ENCODE peak calls at places on chromosomes 3 and 15, in eight cellular contexts. L is right atrium auricular region, O is astrocyte of the spinal cord, Z is A673, S is astrocyte of the cerebellum, C is epithelial cell of esophagus, E is cardiac muscle cell, N is brain microvascular endothelial cell. F is an unnamed sample.

GRCh38 chr3:53114412-53115074 is 15.7 kb downstream of the RFT1 start:
- DNase-seq in L (no peak), O (no peak), Z (no peak), S (no peak), C (peak; percentile 76), E (no peak), N (no peak), F (peak; percentile 48)

GRCh38 chr15:33506781-33507180 is 196.0 kb downstream of the RYR3 start:
- DNase-seq in L (no peak), O (no peak), Z (no peak), S (no peak), C (peak; percentile 11), E (no peak), N (peak; percentile 2), F (peak; percentile 0)

GRCh38 chr3:5188419-5189405 is 1.2 kb downstream of the EDEM1 start:
- DNase-seq in L (no peak), O (peak; percentile 33), Z (peak; percentile 63), S (no peak), C (peak; percentile 59), E (peak; percentile 49), N (no peak), F (peak; percentile 45)

GRCh38 chr15:91224750-91225380 is 124.8 kb downstream of the SV2B start:
- DNase-seq in L (no peak), O (peak; percentile 15), Z (peak; percentile 68), S (no peak), C (peak; percentile 46), E (peak; percentile 51), N (peak; percentile 16), F (peak; percentile 4)

GRCh38 chr3:186057594-186057993 is 51.3 kb downstream of the ETV5 start:
- DNase-seq in L (no peak), O (peak; percentile 87), Z (peak; percentile 38), S (peak; percentile 49), C (peak; percentile 85), E (peak; percentile 81), N (peak; percentile 62), F (peak; percentile 80)

GRCh38 chr3:182671942-182672341 is 121.4 kb upstream of the ATP11B start:
- DNase-seq in L (no peak), O (no peak), Z (no peak), S (no peak), C (peak; percentile 11), E (peak; percentile 46), N (peak; percentile 33), F (no peak)

GRCh38 chr3:155416500-155417118 is 123.1 kb upstream of the STRIT1 start:
- DNase-seq in L (no peak), O (no peak), Z (no peak), S (no peak), C (peak; percentile 90), E (no peak), N (peak; percentile 46), F (peak; percentile 64)

GRCh38 chr15:53693729-53694533 is 65.5 kb downstream of the WDR72 start:
- DNase-seq in L (no peak), O (peak; percentile 3), Z (no peak), S (peak; percentile 59), C (peak; percentile 30), E (no peak), N (no peak), F (no peak)

GRCh38 chr3:62068337-62068736 is 305.0 kb downstream of the FEZF2 start:
- DNase-seq in L (no peak), O (no peak), Z (no peak), S (no peak), C (no peak), E (no peak), N (no peak), F (no peak)

GRCh38 chr3:190780524-190780923 is 82.0 kb downstream of the GMNC start:
- DNase-seq in L (no peak), O (no peak), Z (no peak), S (no peak), C (peak; percentile 16), E (no peak), N (no peak), F (no peak)

GRCh38 chr3:33664195-33664594 is 53.9 kb downstream of the CLASP2 start:
- DNase-seq in L (no peak), O (peak; percentile 85), Z (no peak), S (peak; percentile 58), C (peak; percentile 73), E (peak; percentile 75), N (peak; percentile 30), F (peak; percentile 90)

GRCh38 chr3:72440491-72440890 is 407.8 kb downstream of the SHQ1 start:
- DNase-seq in L (no peak), O (no peak), Z (no peak), S (no peak), C (no peak), E (no peak), N (no peak), F (no peak)

GRCh38 chr3:163056874-163057497 is 1560.4 kb downstream of the OTOL1 start:
- DNase-seq in L (no peak), O (peak; percentile 53), Z (peak; percentile 88), S (peak; percentile 36), C (peak; percentile 56), E (peak; percentile 60), N (peak; percentile 54), F (no peak)

GRCh38 chr15:90232941-90233700 is 620 bp downstream of the CIB1 start:
- DNase-seq in L (peak; percentile 75), O (peak; percentile 46), Z (no peak), S (no peak), C (peak; percentile 62), E (peak; percentile 42), N (peak; percentile 14), F (peak; percentile 79)

GRCh38 chr3:186002884-186003472 is 65.2 kb upstream of the TRA2B start:
- DNase-seq in L (no peak), O (no peak), Z (peak; percentile 73), S (no peak), C (peak; percentile 48), E (peak; percentile 41), N (no peak), F (peak; percentile 39)

GRCh38 chr3:132554437-132554836 is 42.6 kb upstream of the ACKR4 start:
- DNase-seq in L (no peak), O (peak; percentile 77), Z (no peak), S (peak; percentile 42), C (no peak), E (peak; percentile 39), N (peak; percentile 57), F (peak; percentile 77)

GRCh38 chr3:52014613-52015012 is 18.9 kb upstream of the RPL29 start:
- DNase-seq in L (no peak), O (no peak), Z (peak; percentile 47), S (no peak), C (no peak), E (no peak), N (no peak), F (peak; percentile 39)
- TF ChIP-seq CTCF in L (no peak), O (peak; percentile 44), Z (peak; percentile 40), S (peak; percentile 34), C (peak; percentile 8), E (peak; percentile 18), N (peak; percentile 72), F (peak; percentile 22)

GRCh38 chr3:42698911-42699230 is 3.7 kb downstream of the HHATL start:
- DNase-seq in L (peak; percentile 53), O (no peak), Z (no peak), S (no peak), C (no peak), E (no peak), N (no peak), F (no peak)

GRCh38 chr3:42702066-42702951 is at the start of gene HHATL:
- DNase-seq in L (peak; percentile 59), O (no peak), Z (no peak), S (no peak), C (no peak), E (no peak), N (no peak), F (no peak)

GRCh38 chr3:42699511-42699971 is 3.1 kb downstream of the HHATL start:
- DNase-seq in L (no peak), O (no peak), Z (no peak), S (no peak), C (no peak), E (no peak), N (no peak), F (no peak)

GRCh38 chr3:42701371-42702065 is 1.1 kb downstream of the HHATL start:
- DNase-seq in L (peak; percentile 68), O (no peak), Z (no peak), S (peak; percentile 1), C (peak; percentile 41), E (peak; percentile 49), N (no peak), F (peak; percentile 74)

GRCh38 chr3:42700366-42701288 is 2.0 kb downstream of the HHATL start:
- DNase-seq in L (peak; percentile 46), O (no peak), Z (no peak), S (no peak), C (no peak), E (no peak), N (no peak), F (no peak)
- H3K4me3 ChIP-seq in L (peak overlapping the region; percentile 48), O (no peak overlapping the region), Z (no peak overlapping the region), S (no peak overlapping the region), C (no peak overlapping the region), E (no peak overlapping the region), N (no peak overlapping the region), F (no peak overlapping the region)

GRCh38 chr3:93904568-93904967 is 69.1 kb downstream of the PROS1 start:
- DNase-seq in L (no peak), O (no peak), Z (no peak), S (no peak), C (peak; percentile 41), E (no peak), N (no peak), F (no peak)

GRCh38 chr3:93907132-93907531 is 66.6 kb downstream of the PROS1 start:
- DNase-seq in L (no peak), O (no peak), Z (no peak), S (no peak), C (no peak), E (no peak), N (no peak), F (no peak)

GRCh38 chr3:93910085-93910484 is 63.6 kb downstream of the PROS1 start:
- DNase-seq in L (no peak), O (no peak), Z (no peak), S (no peak), C (no peak), E (peak; percentile 16), N (no peak), F (no peak)

DNA sequence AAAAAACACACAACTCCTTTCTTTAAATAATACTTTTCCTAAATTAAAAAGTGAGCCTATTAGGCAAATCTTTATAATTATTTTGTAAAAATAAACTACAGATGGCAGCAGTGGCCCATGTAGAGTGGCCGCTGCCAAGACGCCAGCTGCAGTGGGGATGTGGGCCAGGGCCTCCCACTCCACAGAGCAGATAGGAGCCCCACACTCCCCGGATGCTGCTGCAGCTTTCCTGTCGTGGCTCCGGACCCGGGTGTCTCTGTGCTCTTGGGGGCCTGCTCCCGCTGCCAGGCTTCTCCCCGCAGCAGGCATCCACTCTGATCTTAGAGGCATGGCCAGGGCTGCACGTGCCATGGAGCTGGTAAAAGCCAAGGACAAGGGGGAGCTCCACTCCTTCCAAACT is 67.5 kb downstream of the PROS1 start:
- DNase-seq in L (no peak), O (no peak), Z (peak; percentile 13), S (no peak), C (no peak), E (peak; percentile 42), N (no peak), F (no peak)
- TF ChIP-seq CTCF in L (no peak), O (no peak), Z (peak; percentile 27), S (no peak), C (no peak), E (peak; percentile 5), N (no peak), F (no peak)

DNA sequence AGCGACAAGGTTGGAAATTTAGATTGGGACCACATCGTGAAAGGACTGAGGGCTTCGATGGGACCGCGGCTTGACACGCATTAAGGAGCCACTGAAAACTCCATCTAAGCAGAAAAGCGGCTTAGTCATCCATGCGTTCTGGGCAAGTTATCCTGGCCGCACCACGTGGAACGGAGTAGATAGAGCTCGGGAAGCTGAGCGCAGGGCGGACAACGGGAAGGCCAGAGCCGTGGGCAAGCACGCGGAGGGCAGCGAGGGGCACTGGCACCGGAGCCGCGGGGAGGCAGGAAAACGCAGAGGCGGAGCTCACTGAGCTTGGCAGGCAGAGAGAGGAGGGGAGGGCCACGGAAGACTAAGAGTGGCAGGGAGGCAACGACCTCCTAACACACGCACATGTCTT is 61.3 kb upstream of the VGLL4 start:
- DNase-seq in L (no peak), O (no peak), Z (no peak), S (no peak), C (no peak), E (peak; percentile 30), N (no peak), F (peak; percentile 74)
- H3K4me3 ChIP-seq in L (no peak overlapping the region), O (no peak overlapping the region), Z (no peak overlapping the region), S (no peak overlapping the region), C (no peak overlapping the region), E (no peak overlapping the region), N (no peak overlapping the region), F (peak overlapping the region; percentile 38)